ENCODE peak calls at places on chromosomes 13 and 19, in seven cellular contexts. One of them, this sample, is unnamed.

GRCh38 chr19:45477713-45478453 is 10.1 kb downstream of the FOSB start:
- DNase-seq in H1: no peak
- DNase-seq in HCT116: no peak
- DNase-seq in GM12878: no peak
- DNase-seq in IMR-90: no peak
- DNase-seq in K562: peak; percentile 29
- DNase-seq in HepG2: no peak
- DNase-seq in this sample: no peak

GRCh38 chr13:30743319-30744055 is 8.1 kb downstream of the ALOX5AP start:
- DNase-seq in H1: no peak
- DNase-seq in HCT116: peak; percentile 76
- DNase-seq in GM12878: no peak
- DNase-seq in IMR-90: peak; percentile 99
- DNase-seq in K562: no peak
- DNase-seq in HepG2: peak; percentile 10
- DNase-seq in this sample: peak; percentile 89

GRCh38 chr13:86559915-86560314 is 760.7 kb upstream of the SLITRK6 start:
- DNase-seq in H1: no peak
- DNase-seq in HCT116: no peak
- DNase-seq in GM12878: no peak
- DNase-seq in IMR-90: no peak
- DNase-seq in K562: no peak
- DNase-seq in HepG2: no peak
- DNase-seq in this sample: no peak

GRCh38 chr19:38433268-38433733 is at the start of gene RYR1:
- DNase-seq in H1: peak; percentile 94
- DNase-seq in HCT116: peak; percentile 37
- DNase-seq in GM12878: no peak
- DNase-seq in IMR-90: no peak
- DNase-seq in K562: peak; percentile 94
- DNase-seq in HepG2: no peak
- DNase-seq in this sample: no peak

GRCh38 chr13:38570706-38571105 is 116.2 kb upstream of the FREM2 start:
- DNase-seq in H1: no peak
- DNase-seq in HCT116: no peak
- DNase-seq in GM12878: no peak
- DNase-seq in IMR-90: no peak
- DNase-seq in K562: no peak
- DNase-seq in HepG2: no peak
- DNase-seq in this sample: no peak

GRCh38 chr19:50669319-50670101 is 20.3 kb downstream of the C19orf81 start:
- DNase-seq in H1: peak; percentile 67
- DNase-seq in HCT116: no peak
- DNase-seq in GM12878: no peak
- DNase-seq in IMR-90: peak; percentile 15
- DNase-seq in K562: peak; percentile 75
- DNase-seq in HepG2: no peak
- DNase-seq in this sample: peak; percentile 69

GRCh38 chr13:60009300-60010248 is 154.2 kb downstream of the DIAPH3 start:
- DNase-seq in H1: no peak
- DNase-seq in HCT116: no peak
- DNase-seq in GM12878: no peak
- DNase-seq in IMR-90: no peak
- DNase-seq in K562: peak; percentile 19
- DNase-seq in HepG2: no peak
- DNase-seq in this sample: no peak

GRCh38 chr19:27744926-27745844 is 1467.8 kb downstream of the UQCRFS1 start:
- DNase-seq in H1: no peak
- DNase-seq in HCT116: no peak
- DNase-seq in GM12878: no peak
- DNase-seq in IMR-90: no peak
- DNase-seq in K562: no peak
- DNase-seq in HepG2: no peak
- DNase-seq in this sample: no peak

GRCh38 chr13:110274687-110275086 is 32.3 kb downstream of the COL4A1 start:
- DNase-seq in H1: peak; percentile 45
- DNase-seq in HCT116: no peak
- DNase-seq in GM12878: no peak
- DNase-seq in IMR-90: no peak
- DNase-seq in K562: no peak
- DNase-seq in HepG2: no peak
- DNase-seq in this sample: peak; percentile 7

GRCh38 chr19:5953680-5954213 is 24.2 kb downstream of the RANBP3 start:
- DNase-seq in H1: no peak
- DNase-seq in HCT116: no peak
- DNase-seq in GM12878: no peak
- DNase-seq in IMR-90: no peak
- DNase-seq in K562: peak; percentile 49
- DNase-seq in HepG2: no peak
- DNase-seq in this sample: no peak

GRCh38 chr13:63344711-63345110 is 1929.1 kb upstream of the PCDH20 start:
- DNase-seq in H1: no peak
- DNase-seq in HCT116: no peak
- DNase-seq in GM12878: no peak
- DNase-seq in IMR-90: no peak
- DNase-seq in K562: no peak
- DNase-seq in HepG2: no peak
- DNase-seq in this sample: no peak

GRCh38 chr19:13796301-13797057 is 1.2 kb downstream of the ZSWIM4 start:
- DNase-seq in H1: peak; percentile 62
- DNase-seq in HCT116: peak; percentile 60
- DNase-seq in GM12878: no peak
- DNase-seq in IMR-90: peak; percentile 98
- DNase-seq in K562: no peak
- DNase-seq in HepG2: peak; percentile 23
- DNase-seq in this sample: peak; percentile 68

GRCh38 chr13:109297628-109298027 is 488.8 kb downstream of the IRS2 start:
- DNase-seq in H1: no peak
- DNase-seq in HCT116: no peak
- DNase-seq in GM12878: no peak
- DNase-seq in IMR-90: peak; percentile 90
- DNase-seq in K562: no peak
- DNase-seq in HepG2: no peak
- DNase-seq in this sample: no peak

GRCh38 chr13:31755803-31756212 is 16.5 kb downstream of the RXFP2 start:
- DNase-seq in H1: no peak
- DNase-seq in HCT116: no peak
- DNase-seq in GM12878: no peak
- DNase-seq in IMR-90: peak; percentile 87
- DNase-seq in K562: no peak
- DNase-seq in HepG2: no peak
- DNase-seq in this sample: no peak

GRCh38 chr13:104286566-104287290 is 1220.5 kb upstream of the SLC10A2 start:
- DNase-seq in H1: no peak
- DNase-seq in HCT116: no peak
- DNase-seq in GM12878: no peak
- DNase-seq in IMR-90: no peak
- DNase-seq in K562: no peak
- DNase-seq in HepG2: no peak
- DNase-seq in this sample: no peak

GRCh38 chr19:5216141-5216847 is 124.3 kb downstream of the PTPRS start:
- DNase-seq in H1: no peak
- DNase-seq in HCT116: no peak
- DNase-seq in GM12878: peak; percentile 9
- DNase-seq in IMR-90: no peak
- DNase-seq in K562: no peak
- DNase-seq in HepG2: no peak
- DNase-seq in this sample: no peak

GRCh38 chr13:108961542-108962125 is 332.2 kb downstream of the MYO16 start:
- DNase-seq in H1: no peak
- DNase-seq in HCT116: peak; percentile 31
- DNase-seq in GM12878: peak; percentile 24
- DNase-seq in IMR-90: peak; percentile 62
- DNase-seq in K562: peak; percentile 47
- DNase-seq in HepG2: peak; percentile 43
- DNase-seq in this sample: peak; percentile 54

GRCh38 chr13:74438911-74439310 is 304.7 kb upstream of the KLF12 start:
- DNase-seq in H1: no peak
- DNase-seq in HCT116: no peak
- DNase-seq in GM12878: no peak
- DNase-seq in IMR-90: no peak
- DNase-seq in K562: no peak
- DNase-seq in HepG2: no peak
- DNase-seq in this sample: no peak

GRCh38 chr13:42137856-42138537 is 89.5 kb downstream of the DGKH start:
- DNase-seq in H1: no peak
- DNase-seq in HCT116: no peak
- DNase-seq in GM12878: no peak
- DNase-seq in IMR-90: peak; percentile 71
- DNase-seq in K562: no peak
- DNase-seq in HepG2: no peak
- DNase-seq in this sample: no peak

GRCh38 chr19:2166741-2167738 is 3.3 kb downstream of the DOT1L start:
- DNase-seq in H1: no peak
- DNase-seq in HCT116: no peak
- DNase-seq in GM12878: no peak
- DNase-seq in IMR-90: peak; percentile 67
- DNase-seq in K562: no peak
- DNase-seq in HepG2: peak; percentile 79
- DNase-seq in this sample: no peak

DNA sequence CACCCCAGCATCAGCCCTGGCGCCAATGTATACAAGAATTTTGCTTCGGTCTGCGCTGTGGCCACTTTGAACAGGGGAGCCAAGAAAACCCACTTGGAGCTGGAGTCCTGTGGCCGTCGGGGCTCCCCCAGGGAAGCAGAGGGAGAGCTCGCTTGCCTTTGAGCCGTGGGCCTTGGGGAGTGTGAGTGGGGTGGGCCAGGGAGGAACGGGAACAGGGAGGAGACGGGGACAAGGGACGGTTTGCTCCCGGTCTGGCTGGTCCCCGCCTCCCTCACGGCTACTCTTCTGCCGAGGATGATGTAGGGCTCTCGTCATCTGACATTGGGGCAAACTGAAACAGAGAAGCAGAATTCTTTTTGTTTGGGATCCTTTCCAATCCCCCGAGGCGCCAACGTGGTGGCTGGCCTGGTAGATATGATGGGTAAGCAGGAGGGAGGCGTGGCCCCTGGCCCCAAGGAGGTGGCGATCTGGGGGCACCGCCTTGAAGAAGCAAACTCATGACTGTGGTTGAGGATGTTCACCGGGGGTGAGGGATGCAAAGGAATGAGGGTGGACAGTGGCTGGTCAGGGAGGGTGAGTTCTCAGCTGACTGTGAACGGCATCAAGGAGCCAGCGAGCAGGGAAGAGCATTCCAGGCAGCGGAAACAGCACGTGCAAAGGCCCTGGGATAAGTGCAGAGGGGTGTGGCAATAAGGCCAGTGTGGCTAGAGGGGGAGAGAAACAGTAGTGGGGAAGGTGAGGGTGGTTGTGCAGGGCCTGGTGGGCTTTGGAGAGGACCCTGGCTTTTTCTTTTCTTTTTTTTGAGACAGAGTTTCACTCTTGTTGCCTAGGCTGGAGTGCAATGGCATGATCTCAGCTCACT is 10.9 kb upstream of the SPC24 start:
- DNase-seq in H1: no peak
- DNase-seq in HCT116: no peak
- DNase-seq in GM12878: no peak
- DNase-seq in IMR-90: no peak
- DNase-seq in K562: no peak
- DNase-seq in HepG2: no peak
- DNase-seq in this sample: no peak
- TF ChIP-seq CEBPB in H1: no peak
- TF ChIP-seq CEBPB in HCT116: no peak
- TF ChIP-seq CEBPB in GM12878: no peak
- TF ChIP-seq CEBPB in IMR-90: no peak
- TF ChIP-seq CEBPB in K562: no peak
- TF ChIP-seq CEBPB in HepG2: no peak
- TF ChIP-seq CEBPB in this sample: no peak

DNA sequence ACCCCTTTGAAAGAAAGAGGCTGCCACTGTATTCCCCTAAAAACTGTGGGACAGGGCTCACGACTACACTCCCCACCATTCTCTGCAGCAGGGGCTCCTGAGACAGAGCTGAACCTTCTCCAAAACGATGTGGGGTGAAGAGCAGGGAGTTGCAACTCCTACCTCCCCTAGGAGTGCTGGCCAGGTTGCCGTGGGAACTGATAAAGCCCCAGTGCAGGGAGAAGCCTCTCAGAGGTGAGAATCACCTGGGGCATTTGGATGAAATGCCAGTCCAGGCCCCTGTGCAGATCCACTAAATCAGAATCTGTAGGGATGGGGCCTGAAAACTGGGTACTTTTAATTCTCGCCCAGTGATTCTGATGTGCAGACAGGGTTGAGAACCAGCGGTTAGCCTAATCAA is 945 bp downstream of the DHRS12 start:
- DNase-seq in H1: no peak
- DNase-seq in HCT116: no peak
- DNase-seq in GM12878: no peak
- DNase-seq in IMR-90: no peak
- DNase-seq in K562: no peak
- DNase-seq in HepG2: no peak
- DNase-seq in this sample: no peak
- TF ChIP-seq CEBPB in H1: no peak
- TF ChIP-seq CEBPB in HCT116: no peak
- TF ChIP-seq CEBPB in GM12878: no peak
- TF ChIP-seq CEBPB in IMR-90: no peak
- TF ChIP-seq CEBPB in K562: no peak
- TF ChIP-seq CEBPB in HepG2: no peak
- TF ChIP-seq CEBPB in this sample: no peak

GRCh38 chr13:75685239-75685697 is 49.1 kb downstream of the LMO7 start:
- DNase-seq in H1: no peak
- DNase-seq in HCT116: no peak
- DNase-seq in GM12878: no peak
- DNase-seq in IMR-90: peak; percentile 91
- DNase-seq in K562: no peak
- DNase-seq in HepG2: peak; percentile 42
- DNase-seq in this sample: no peak
- TF ChIP-seq CEBPB in H1: no peak
- TF ChIP-seq CEBPB in HCT116: no peak
- TF ChIP-seq CEBPB in GM12878: no peak
- TF ChIP-seq CEBPB in IMR-90: no peak
- TF ChIP-seq CEBPB in K562: no peak
- TF ChIP-seq CEBPB in HepG2: no peak
- TF ChIP-seq CEBPB in this sample: no peak

GRCh38 chr19:29552454-29553280 is 26.9 kb downstream of the VSTM2B start:
- DNase-seq in H1: peak; percentile 24
- DNase-seq in HCT116: no peak
- DNase-seq in GM12878: peak; percentile 25
- DNase-seq in IMR-90: no peak
- DNase-seq in K562: no peak
- DNase-seq in HepG2: no peak
- DNase-seq in this sample: no peak

GRCh38 chr19:29551774-29552173 is 26.0 kb downstream of the VSTM2B start:
- DNase-seq in H1: peak; percentile 19
- DNase-seq in HCT116: no peak
- DNase-seq in GM12878: no peak
- DNase-seq in IMR-90: no peak
- DNase-seq in K562: no peak
- DNase-seq in HepG2: no peak
- DNase-seq in this sample: no peak

GRCh38 chr19:29548483-29549085 is 22.8 kb downstream of the VSTM2B start:
- DNase-seq in H1: peak; percentile 24
- DNase-seq in HCT116: no peak
- DNase-seq in GM12878: no peak
- DNase-seq in IMR-90: no peak
- DNase-seq in K562: no peak
- DNase-seq in HepG2: no peak
- DNase-seq in this sample: no peak

GRCh38 chr19:29549105-29550070 is 23.6 kb downstream of the VSTM2B start:
- DNase-seq in H1: peak; percentile 33
- DNase-seq in HCT116: no peak
- DNase-seq in GM12878: no peak
- DNase-seq in IMR-90: no peak
- DNase-seq in K562: no peak
- DNase-seq in HepG2: no peak
- DNase-seq in this sample: no peak

GRCh38 chr19:29550896-29551295 is 25.1 kb downstream of the VSTM2B start:
- DNase-seq in H1: peak; percentile 20
- DNase-seq in HCT116: no peak
- DNase-seq in GM12878: no peak
- DNase-seq in IMR-90: no peak
- DNase-seq in K562: no peak
- DNase-seq in HepG2: no peak
- DNase-seq in this sample: no peak
- TF ChIP-seq CEBPB in H1: no peak
- TF ChIP-seq CEBPB in HCT116: no peak
- TF ChIP-seq CEBPB in GM12878: no peak
- TF ChIP-seq CEBPB in IMR-90: no peak
- TF ChIP-seq CEBPB in K562: no peak
- TF ChIP-seq CEBPB in HepG2: no peak
- TF ChIP-seq CEBPB in this sample: no peak